ENCODE peak calls at places on chromosomes 5 and 9, in seven cellular contexts. W is neuronal stem cell, X is endothelial cell of umbilical vein, I is PC-3, S is GM12878, G is MM.1S, N is HCT116. B is an unnamed sample.

GRCh38 chr5:59829389-59829788 is 64.1 kb downstream of the PDE4D start:
- DNase-seq in W (no peak), X (no peak), I (no peak), S (no peak), G (no peak), N (no peak), B (no peak)

GRCh38 chr9:94785211-94786169 is 59.0 kb downstream of the AOPEP start:
- DNase-seq in W (no peak), X (no peak), I (peak), S (no peak), G (no peak), N (no peak), B (no peak)

GRCh38 chr5:137022043-137022442 is 477.1 kb downstream of the SPOCK1 start:
- DNase-seq in W (no peak), X (no peak), I (no peak), S (no peak), G (no peak), N (no peak), B (no peak)

GRCh38 chr5:160555836-160556660 is 134.4 kb downstream of the PTTG1 start:
- DNase-seq in W (no peak), X (no peak), I (no peak), S (no peak), G (no peak), N (no peak), B (peak)

GRCh38 chr5:417765-418559 is 25.0 kb upstream of the EXOC3 start:
- DNase-seq in W (no peak), X (no peak), I (no peak), S (no peak), G (no peak), N (no peak), B (no peak)

GRCh38 chr5:42825422-42826148 is 13.9 kb upstream of the SELENOP start:
- DNase-seq in W (no peak), X (no peak), I (no peak), S (no peak), G (no peak), N (no peak), B (no peak)

GRCh38 chr5:163564321-163564924 is 59.0 kb downstream of the MAT2B start:
- DNase-seq in W (peak), X (peak), I (peak), S (peak), G (peak), N (peak), B (peak)

GRCh38 chr9:124220551-124221451 is 36.9 kb upstream of the NEK6 start:
- DNase-seq in W (no peak), X (peak), I (peak), S (no peak), G (no peak), N (no peak), B (peak)

GRCh38 chr9:130368631-130369103 is 76.1 kb upstream of the ASS1 start:
- DNase-seq in W (no peak), X (peak), I (no peak), S (no peak), G (no peak), N (no peak), B (peak)

GRCh38 chr9:89802809-89803355 is 198.1 kb downstream of the GADD45G start:
- DNase-seq in W (no peak), X (no peak), I (no peak), S (no peak), G (no peak), N (peak), B (no peak)

GRCh38 chr9:125966959-125967711 is 220.0 kb downstream of the PBX3 start:
- DNase-seq in W (no peak), X (no peak), I (no peak), S (no peak), G (no peak), N (no peak), B (no peak)

GRCh38 chr5:92713361-92713875 is 867.6 kb downstream of the NR2F1-AS1 start:
- DNase-seq in W (no peak), X (no peak), I (no peak), S (no peak), G (no peak), N (no peak), B (no peak)

GRCh38 chr5:151697452-151697851 is 10.7 kb upstream of the SPARC start:
- DNase-seq in W (no peak), X (no peak), I (no peak), S (no peak), G (no peak), N (no peak), B (no peak)

GRCh38 chr5:59598547-59598874 is 295.0 kb downstream of the PDE4D start:
- DNase-seq in W (no peak), X (peak), I (no peak), S (no peak), G (peak), N (no peak), B (peak)

GRCh38 chr9:126379661-126380365 is 53.2 kb downstream of the MVB12B start:
- DNase-seq in W (no peak), X (no peak), I (peak), S (no peak), G (no peak), N (no peak), B (peak)

DNA sequence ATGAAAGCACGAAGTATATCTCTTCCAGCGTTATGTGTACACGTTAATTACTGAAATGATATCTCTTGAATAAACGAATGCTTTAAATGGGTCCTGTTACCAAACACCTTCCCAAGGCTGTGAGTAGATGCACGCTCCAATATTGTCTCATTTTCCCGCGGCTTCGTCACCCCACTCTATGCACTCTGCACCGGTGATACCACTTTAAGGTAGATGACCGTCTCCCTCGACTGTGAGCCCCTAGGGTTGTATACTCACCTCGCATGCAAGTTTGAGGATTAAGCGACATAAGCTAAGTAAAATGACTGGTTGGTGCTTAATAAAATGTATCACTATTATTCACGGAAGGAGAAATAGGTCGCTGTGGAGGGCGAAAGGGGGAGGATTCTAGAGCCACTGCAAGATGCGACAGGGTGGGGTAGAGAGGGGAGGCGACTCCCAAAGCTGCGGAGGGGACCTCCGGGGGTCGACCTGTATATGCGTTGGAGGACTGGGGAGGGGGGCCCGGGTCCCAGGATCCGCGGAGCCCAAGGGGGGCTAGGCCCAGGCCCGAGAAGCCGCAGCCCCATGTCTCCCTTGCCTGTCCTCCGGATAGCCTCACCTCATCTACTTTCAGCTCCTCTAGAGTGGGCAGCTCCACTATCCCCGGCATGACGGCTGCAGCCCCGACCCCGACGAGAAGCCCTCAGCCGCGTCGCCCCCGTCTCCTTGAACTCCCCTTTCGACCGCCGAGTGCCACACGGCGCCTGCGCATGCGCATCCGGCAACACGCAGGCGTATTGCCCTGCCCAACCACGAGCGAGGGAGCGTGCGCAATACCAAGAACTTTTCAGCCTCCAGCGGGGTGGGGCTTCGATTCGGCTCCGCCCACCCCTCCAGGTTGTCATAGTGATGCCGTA is at the start of the genes MORN5 and NDUFA8:
- DNase-seq in W (peak), X (peak), I (peak), S (peak), G (peak), N (peak), B (peak)
- H3K9ac ChIP-seq in W (peak), X (peak), I (peak), S (peak), G (peak), N (peak), B (peak)

GRCh38 chr9:135222991-135223760 is 135.7 kb downstream of the OLFM1 start:
- DNase-seq in W (no peak), X (no peak), I (no peak), S (no peak), G (no peak), N (no peak), B (no peak)

GRCh38 chr9:135224286-135224871 is 136.9 kb downstream of the OLFM1 start:
- DNase-seq in W (no peak), X (no peak), I (no peak), S (no peak), G (no peak), N (no peak), B (no peak)

GRCh38 chr9:135224921-135225541 is 137.6 kb downstream of the OLFM1 start:
- DNase-seq in W (peak), X (no peak), I (no peak), S (no peak), G (no peak), N (no peak), B (no peak)

GRCh38 chr9:135221951-135222631 is 134.6 kb downstream of the OLFM1 start:
- DNase-seq in W (no peak), X (no peak), I (no peak), S (no peak), G (no peak), N (no peak), B (no peak)

GRCh38 chr9:135223831-135224230 is 136.4 kb downstream of the OLFM1 start:
- DNase-seq in W (no peak), X (no peak), I (no peak), S (no peak), G (no peak), N (no peak), B (no peak)
- H3K9ac ChIP-seq in W (no peak), X (no peak), I (no peak), S (no peak), G (no peak), N (no peak), B (no peak)

DNA sequence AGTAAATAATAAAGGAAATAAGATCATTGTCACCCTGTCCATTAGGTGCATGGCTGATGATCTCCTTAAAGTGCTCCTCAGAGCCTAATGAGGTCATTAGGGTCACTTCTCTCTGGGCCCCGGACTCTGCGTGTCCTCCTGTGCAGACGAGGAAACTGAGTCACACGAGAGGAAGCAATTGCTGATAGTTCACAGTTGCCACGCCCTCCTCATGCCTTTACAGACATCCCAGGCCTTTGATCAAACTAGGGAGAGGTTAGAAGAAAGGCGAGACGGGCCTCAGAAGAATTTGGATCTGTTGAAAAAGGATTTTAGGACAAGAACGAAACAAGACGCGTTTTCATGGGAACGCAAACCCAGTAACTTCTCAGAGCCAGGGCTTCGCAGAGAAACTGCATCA is 32.0 kb upstream of the MSX2 start:
- DNase-seq in W (no peak), X (no peak), I (no peak), S (no peak), G (no peak), N (no peak), B (no peak)
- H3K9ac ChIP-seq in W (no peak), X (no peak), I (no peak), S (no peak), G (no peak), N (no peak), B (no peak)

DNA sequence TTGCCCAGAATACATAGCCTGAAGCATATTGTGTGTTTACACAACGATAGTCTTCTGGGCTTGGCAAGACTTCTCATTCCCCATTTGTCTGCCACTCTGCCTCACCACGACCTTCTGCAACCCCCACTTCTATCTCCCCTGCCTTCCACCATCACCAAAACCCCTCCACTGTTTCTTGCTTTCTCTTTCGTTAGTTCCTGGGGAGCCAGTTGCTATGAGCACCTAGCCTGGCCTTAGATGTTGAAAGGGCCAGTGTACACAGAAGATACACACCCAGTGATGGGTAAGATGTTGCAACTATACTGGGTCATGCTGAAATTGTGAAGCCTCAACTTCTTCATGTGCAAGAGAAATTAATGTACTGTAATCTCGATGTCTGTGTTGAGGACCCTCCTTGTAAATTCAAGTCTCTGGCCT is 961 bp upstream of the RNF145 start:
- DNase-seq in W (no peak), X (no peak), I (peak), S (no peak), G (peak), N (no peak), B (peak)
- H3K9ac ChIP-seq in W (no peak), X (no peak), I (peak), S (peak), G (no peak), N (peak), B (peak)

GRCh38 chr5:141881886-141882285 is 3.7 kb upstream of the PCDH1 start:
- DNase-seq in W (no peak), X (no peak), I (no peak), S (no peak), G (no peak), N (no peak), B (no peak)

GRCh38 chr5:141880961-141881801 is 3.0 kb upstream of the PCDH1 start:
- DNase-seq in W (no peak), X (no peak), I (no peak), S (peak), G (peak), N (no peak), B (peak)

GRCh38 chr5:141882594-141883183 is 4.5 kb upstream of the PCDH1 start:
- DNase-seq in W (no peak), X (no peak), I (no peak), S (no peak), G (no peak), N (no peak), B (no peak)

GRCh38 chr5:141883948-141884318 is 5.7 kb upstream of the PCDH1 start:
- DNase-seq in W (no peak), X (no peak), I (no peak), S (no peak), G (no peak), N (no peak), B (no peak)

GRCh38 chr5:141883184-141883947 is 5.2 kb upstream of the PCDH1 start:
- DNase-seq in W (peak), X (peak), I (peak), S (no peak), G (no peak), N (no peak), B (peak)
- H3K9ac ChIP-seq in W (no peak), X (no peak), I (no peak), S (no peak), G (no peak), N (no peak), B (no peak)

GRCh38 chr9:83955985-83956287 is 24.1 kb downstream of the HNRNPK start:
- DNase-seq in W (no peak), X (no peak), I (no peak), S (no peak), G (no peak), N (no peak), B (no peak)

GRCh38 chr9:83960991-83961390 is 19.0 kb downstream of the HNRNPK start:
- DNase-seq in W (no peak), X (no peak), I (no peak), S (no peak), G (no peak), N (no peak), B (no peak)

GRCh38 chr9:83957029-83957513 is 22.9 kb downstream of the HNRNPK start:
- DNase-seq in W (no peak), X (no peak), I (no peak), S (no peak), G (no peak), N (no peak), B (no peak)

GRCh38 chr9:83959061-83959460 is 21.0 kb downstream of the HNRNPK start:
- DNase-seq in W (no peak), X (no peak), I (peak), S (no peak), G (no peak), N (no peak), B (no peak)

GRCh38 chr9:83956288-83957028 is 23.6 kb downstream of the HNRNPK start:
- DNase-seq in W (no peak), X (no peak), I (peak), S (no peak), G (peak), N (no peak), B (no peak)
- H3K9ac ChIP-seq in W (peak), X (peak), I (peak), S (peak), G (peak), N (no peak), B (no peak)

B was measured in mammary epithelial cell.